ENCODE peak calls at places on chromosomes 1 and 21, in seven cellular contexts. S is H9, C is neuronal stem cell, D is mesendoderm, M is mesenchymal stem cell, B is H1, X is trophoblast cell. F is an unnamed sample.
A peak's percentile ranks its signal among the peaks of the same experiment; 100 is the strongest.

GRCh38 chr1:155596864-155597263 is 13.2 kb upstream of the MSTO1 start:
- DNase-seq in S (no peak), C (no peak), D (no peak), M (no peak), B (no peak), X (no peak), F (no peak)

GRCh38 chr1:23837905-23838304 is 12.7 kb upstream of the HMGCL start:
- DNase-seq in S (peak; percentile 31), C (no peak), D (peak; percentile 7), M (peak; percentile 11), B (no peak), X (no peak), F (no peak)

GRCh38 chr1:64765826-64766225 is 21.0 kb downstream of the RAVER2 start:
- DNase-seq in S (no peak), C (no peak), D (no peak), M (no peak), B (no peak), X (no peak), F (no peak)

GRCh38 chr21:34037446-34037845 is 35.9 kb upstream of the MRPS6 start:
- DNase-seq in S (no peak), C (no peak), D (no peak), M (peak; percentile 42), B (no peak), X (no peak), F (peak; percentile 75)

GRCh38 chr1:47224676-47225399 is 7.2 kb downstream of the TAL1 start:
- DNase-seq in S (no peak), C (no peak), D (no peak), M (no peak), B (no peak), X (no peak), F (no peak)

GRCh38 chr1:89553195-89553584 is 28.6 kb downstream of the LRRC8B start:
- DNase-seq in S (no peak), C (no peak), D (no peak), M (no peak), B (no peak), X (no peak), F (no peak)

GRCh38 chr21:37787456-37787855 is 128.8 kb downstream of the KCNJ6 start:
- DNase-seq in S (no peak), C (no peak), D (peak; percentile 36), M (peak; percentile 87), B (no peak), X (peak; percentile 19), F (peak; percentile 93)

GRCh38 chr1:69485616-69486015 is 82.1 kb upstream of the LRRC7 start:
- DNase-seq in S (no peak), C (no peak), D (no peak), M (no peak), B (no peak), X (no peak), F (no peak)

GRCh38 chr1:68600049-68600661 is 103.3 kb upstream of the DEPDC1 start:
- DNase-seq in S (peak; percentile 53), C (no peak), D (peak; percentile 80), M (peak; percentile 18), B (peak; percentile 21), X (peak; percentile 52), F (peak; percentile 6)

GRCh38 chr1:100065183-100065968 is 67.4 kb downstream of the SASS6 start:
- DNase-seq in S (no peak), C (no peak), D (peak; percentile 14), M (peak; percentile 43), B (no peak), X (no peak), F (no peak)

GRCh38 chr1:203680765-203681164 is 54.1 kb downstream of the ATP2B4 start:
- DNase-seq in S (no peak), C (no peak), D (no peak), M (no peak), B (no peak), X (no peak), F (no peak)
- H3K18ac ChIP-seq in S (no peak overlapping the region), C (no peak overlapping the region), D (no peak overlapping the region), M (no peak overlapping the region), B (no peak overlapping the region), X (no peak overlapping the region), F (no peak overlapping the region)

GRCh38 chr21:42369821-42370220 is 3.5 kb upstream of the TFF1 start:
- DNase-seq in S (peak; percentile 39), C (no peak), D (no peak), M (no peak), B (no peak), X (no peak), F (no peak)

GRCh38 chr21:42366292-42367010 is at the start of gene TFF1:
- DNase-seq in S (no peak), C (no peak), D (no peak), M (no peak), B (no peak), X (no peak), F (peak; percentile 10)

GRCh38 chr21:42365770-42366169 is 565 bp downstream of the TFF1 start:
- DNase-seq in S (no peak), C (no peak), D (no peak), M (no peak), B (no peak), X (no peak), F (no peak)

GRCh38 chr21:42364304-42364865 is 1.9 kb downstream of the TFF1 start:
- DNase-seq in S (no peak), C (no peak), D (no peak), M (no peak), B (no peak), X (peak; percentile 74), F (no peak)

GRCh38 chr21:42367379-42368165 is 1.2 kb upstream of the TFF1 start:
- DNase-seq in S (no peak), C (no peak), D (no peak), M (no peak), B (no peak), X (no peak), F (no peak)
- H3K18ac ChIP-seq in S (no peak overlapping the region), C (peak overlapping the region; percentile 41), D (no peak overlapping the region), M (no peak overlapping the region), B (no peak overlapping the region), X (no peak overlapping the region), F (no peak overlapping the region)

GRCh38 chr1:184759651-184760050 is 5.0 kb upstream of the EDEM3 start:
- DNase-seq in S (no peak), C (no peak), D (no peak), M (no peak), B (no peak), X (peak; percentile 89), F (no peak)
- H3K18ac ChIP-seq in S (no peak overlapping the region), C (no peak overlapping the region), D (no peak overlapping the region), M (no peak overlapping the region), B (no peak overlapping the region), X (no peak overlapping the region), F (no peak overlapping the region)

DNA sequence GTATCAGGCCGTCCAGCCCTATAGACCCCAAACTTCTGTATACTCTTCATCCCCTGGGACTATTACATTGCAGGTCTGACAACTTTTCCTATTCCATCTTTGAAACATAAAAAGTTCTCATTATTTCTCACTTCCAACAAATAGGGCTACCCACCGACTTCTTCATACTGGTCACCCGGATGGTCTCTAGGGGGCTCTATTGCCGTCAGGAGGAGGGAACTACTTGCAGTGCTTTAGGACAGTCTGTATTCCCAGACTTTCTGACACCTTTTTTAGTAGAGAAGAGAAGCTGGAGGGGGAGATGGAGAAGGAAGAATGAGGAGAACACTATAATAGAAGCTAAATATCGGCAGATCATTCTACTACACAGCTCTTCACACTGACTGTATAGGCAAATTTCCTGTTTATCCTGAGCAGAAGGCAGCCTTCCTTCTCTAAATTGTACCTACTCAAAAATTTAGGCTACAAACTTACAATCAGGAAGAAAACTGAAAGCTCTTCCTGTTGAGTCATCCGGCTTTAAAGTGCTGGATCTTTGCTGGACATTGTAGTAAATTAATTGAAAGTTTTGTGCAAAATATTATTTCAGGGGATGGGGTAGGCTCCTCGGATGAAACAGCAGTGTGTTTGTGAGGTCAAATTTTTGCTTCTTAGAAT is 54.6 kb downstream of the CDC7 start:
- DNase-seq in S (no peak), C (no peak), D (no peak), M (peak; percentile 47), B (no peak), X (no peak), F (peak; percentile 54)
- H3K18ac ChIP-seq in S (no peak overlapping the region), C (no peak overlapping the region), D (no peak overlapping the region), M (peak overlapping the region; percentile 80), B (no peak overlapping the region), X (no peak overlapping the region), F (peak overlapping the region; percentile 67)

DNA sequence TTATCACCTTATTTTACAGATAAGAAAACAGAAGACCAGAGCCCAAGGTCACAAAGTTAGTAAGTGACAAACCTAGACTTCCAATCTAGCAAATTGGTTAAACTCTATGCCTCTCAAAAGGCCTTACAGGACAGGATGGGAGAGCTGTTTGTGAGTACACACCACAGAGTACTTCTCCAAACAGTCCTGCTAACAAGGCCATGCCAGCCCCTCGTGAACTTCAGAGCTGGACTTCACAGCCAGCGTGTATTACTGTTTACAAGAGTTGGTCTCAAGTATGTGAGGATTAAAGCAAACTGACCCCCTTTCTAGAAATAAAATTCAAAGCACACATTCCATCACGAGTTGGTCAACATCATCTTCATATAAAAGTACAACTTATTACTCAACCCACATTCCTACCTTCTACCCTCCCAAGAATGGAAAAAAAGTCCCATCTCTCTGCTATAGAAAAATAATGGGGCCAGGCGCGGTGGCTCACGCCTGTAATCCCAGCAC is 19.8 kb upstream of the UBR4 start:
- DNase-seq in S (no peak), C (no peak), D (no peak), M (no peak), B (no peak), X (no peak), F (no peak)
- H3K18ac ChIP-seq in S (no peak overlapping the region), C (no peak overlapping the region), D (no peak overlapping the region), M (no peak overlapping the region), B (no peak overlapping the region), X (no peak overlapping the region), F (no peak overlapping the region)

GRCh38 chr1:186858923-186859322 is 30.2 kb downstream of the PLA2G4A start:
- DNase-seq in S (no peak), C (no peak), D (peak; percentile 42), M (no peak), B (no peak), X (no peak), F (no peak)
- H3K18ac ChIP-seq in S (no peak overlapping the region), C (no peak overlapping the region), D (no peak overlapping the region), M (no peak overlapping the region), B (no peak overlapping the region), X (no peak overlapping the region), F (no peak overlapping the region)

GRCh38 chr21:40967771-40968170 is 120.8 kb upstream of the DSCAM start:
- DNase-seq in S (peak; percentile 38), C (no peak), D (peak; percentile 68), M (no peak), B (peak; percentile 31), X (no peak), F (no peak)
- H3K18ac ChIP-seq in S (no peak overlapping the region), C (no peak overlapping the region), D (no peak overlapping the region), M (no peak overlapping the region), B (no peak overlapping the region), X (no peak overlapping the region), F (no peak overlapping the region)